ENCODE peak calls at places on chromosomes 4 and X, in nine cellular contexts. One of them, this sample, is unnamed.

GRCh38 chr4:101158136-101158485 is 189.2 kb downstream of the PPP3CA start:
- DNase-seq in adrenal gland: no peak
- DNase-seq in heart right ventricle: no peak
- DNase-seq in fibroblast of pulmonary artery: no peak
- DNase-seq in fibroblast of villous mesenchyme: no peak
- DNase-seq in ascending aorta: no peak
- DNase-seq in CD8-positive, alpha-beta T cell: no peak
- DNase-seq in suprapubic skin: no peak
- DNase-seq in transverse colon: no peak
- DNase-seq in this sample: peak; percentile 34

GRCh38 chr4:67380154-67380553 is 165.1 kb downstream of the CENPC start:
- DNase-seq in adrenal gland: no peak
- DNase-seq in heart right ventricle: no peak
- DNase-seq in fibroblast of pulmonary artery: no peak
- DNase-seq in fibroblast of villous mesenchyme: no peak
- DNase-seq in ascending aorta: no peak
- DNase-seq in CD8-positive, alpha-beta T cell: no peak
- DNase-seq in suprapubic skin: no peak
- DNase-seq in transverse colon: no peak
- DNase-seq in this sample: no peak

GRCh38 chr4:48296330-48296729 is 26.7 kb upstream of the TEC start:
- DNase-seq in adrenal gland: no peak
- DNase-seq in heart right ventricle: no peak
- DNase-seq in fibroblast of pulmonary artery: no peak
- DNase-seq in fibroblast of villous mesenchyme: no peak
- DNase-seq in ascending aorta: no peak
- DNase-seq in CD8-positive, alpha-beta T cell: no peak
- DNase-seq in suprapubic skin: no peak
- DNase-seq in transverse colon: no peak
- DNase-seq in this sample: no peak

GRCh38 chr4:144591401-144591800 is 54.6 kb upstream of the HHIP start:
- DNase-seq in adrenal gland: no peak
- DNase-seq in heart right ventricle: no peak
- DNase-seq in fibroblast of pulmonary artery: peak; percentile 93
- DNase-seq in fibroblast of villous mesenchyme: peak; percentile 88
- DNase-seq in ascending aorta: no peak
- DNase-seq in CD8-positive, alpha-beta T cell: no peak
- DNase-seq in suprapubic skin: no peak
- DNase-seq in transverse colon: peak; percentile 61
- DNase-seq in this sample: peak; percentile 62

GRCh38 chrX:109472939-109473713 is 8.8 kb downstream of the GUCY2F start:
- DNase-seq in adrenal gland: peak; percentile 27
- DNase-seq in heart right ventricle: peak; percentile 2
- DNase-seq in fibroblast of pulmonary artery: peak; percentile 81
- DNase-seq in fibroblast of villous mesenchyme: peak; percentile 1
- DNase-seq in ascending aorta: no peak
- DNase-seq in CD8-positive, alpha-beta T cell: no peak
- DNase-seq in suprapubic skin: no peak
- DNase-seq in transverse colon: no peak
- DNase-seq in this sample: peak; percentile 19

GRCh38 chr4:57184378-57185031 is 74.3 kb upstream of the IGFBP7 start:
- DNase-seq in adrenal gland: no peak
- DNase-seq in heart right ventricle: no peak
- DNase-seq in fibroblast of pulmonary artery: no peak
- DNase-seq in fibroblast of villous mesenchyme: no peak
- DNase-seq in ascending aorta: no peak
- DNase-seq in CD8-positive, alpha-beta T cell: no peak
- DNase-seq in suprapubic skin: no peak
- DNase-seq in transverse colon: no peak
- DNase-seq in this sample: no peak

GRCh38 chr4:139560396-139561084 is 4.5 kb upstream of the SETD7 start:
- DNase-seq in adrenal gland: peak; percentile 57
- DNase-seq in heart right ventricle: no peak
- DNase-seq in fibroblast of pulmonary artery: peak; percentile 50
- DNase-seq in fibroblast of villous mesenchyme: no peak
- DNase-seq in ascending aorta: no peak
- DNase-seq in CD8-positive, alpha-beta T cell: no peak
- DNase-seq in suprapubic skin: no peak
- DNase-seq in transverse colon: no peak
- DNase-seq in this sample: no peak

GRCh38 chr4:107931775-107932321 is 499 bp downstream of the CYP2U1 start:
- DNase-seq in adrenal gland: no peak
- DNase-seq in heart right ventricle: peak; percentile 9
- DNase-seq in fibroblast of pulmonary artery: no peak
- DNase-seq in fibroblast of villous mesenchyme: no peak
- DNase-seq in ascending aorta: no peak
- DNase-seq in CD8-positive, alpha-beta T cell: peak; percentile 28
- DNase-seq in suprapubic skin: peak; percentile 75
- DNase-seq in transverse colon: no peak
- DNase-seq in this sample: no peak

GRCh38 chrX:96372313-96373046 is 312.2 kb upstream of the DIAPH2 start:
- DNase-seq in adrenal gland: no peak
- DNase-seq in heart right ventricle: no peak
- DNase-seq in fibroblast of pulmonary artery: peak; percentile 79
- DNase-seq in fibroblast of villous mesenchyme: peak; percentile 60
- DNase-seq in ascending aorta: no peak
- DNase-seq in CD8-positive, alpha-beta T cell: no peak
- DNase-seq in suprapubic skin: no peak
- DNase-seq in transverse colon: no peak
- DNase-seq in this sample: peak; percentile 61

GRCh38 chr4:83364312-83364711 is 29.7 kb upstream of the HPSE start:
- DNase-seq in adrenal gland: no peak
- DNase-seq in heart right ventricle: no peak
- DNase-seq in fibroblast of pulmonary artery: no peak
- DNase-seq in fibroblast of villous mesenchyme: no peak
- DNase-seq in ascending aorta: no peak
- DNase-seq in CD8-positive, alpha-beta T cell: no peak
- DNase-seq in suprapubic skin: no peak
- DNase-seq in transverse colon: no peak
- DNase-seq in this sample: peak; percentile 13

GRCh38 chrX:63713510-63713909 is 71.5 kb downstream of the ARHGEF9 start:
- DNase-seq in adrenal gland: no peak
- DNase-seq in heart right ventricle: peak; percentile 49
- DNase-seq in fibroblast of pulmonary artery: peak; percentile 42
- DNase-seq in fibroblast of villous mesenchyme: no peak
- DNase-seq in ascending aorta: no peak
- DNase-seq in CD8-positive, alpha-beta T cell: no peak
- DNase-seq in suprapubic skin: no peak
- DNase-seq in transverse colon: no peak
- DNase-seq in this sample: peak; percentile 7

GRCh38 chr4:148800943-148801342 is 358.7 kb upstream of the NR3C2 start:
- DNase-seq in adrenal gland: no peak
- DNase-seq in heart right ventricle: no peak
- DNase-seq in fibroblast of pulmonary artery: no peak
- DNase-seq in fibroblast of villous mesenchyme: peak; percentile 3
- DNase-seq in ascending aorta: no peak
- DNase-seq in CD8-positive, alpha-beta T cell: no peak
- DNase-seq in suprapubic skin: no peak
- DNase-seq in transverse colon: no peak
- DNase-seq in this sample: no peak

GRCh38 chr4:13860126-13860525 is 232.6 kb upstream of the BOD1L1 start:
- DNase-seq in adrenal gland: no peak
- DNase-seq in heart right ventricle: no peak
- DNase-seq in fibroblast of pulmonary artery: peak; percentile 12
- DNase-seq in fibroblast of villous mesenchyme: no peak
- DNase-seq in ascending aorta: no peak
- DNase-seq in CD8-positive, alpha-beta T cell: no peak
- DNase-seq in suprapubic skin: no peak
- DNase-seq in transverse colon: no peak
- DNase-seq in this sample: no peak

GRCh38 chrX:41314204-41314603 is 19.8 kb upstream of the DDX3X start:
- DNase-seq in adrenal gland: no peak
- DNase-seq in heart right ventricle: no peak
- DNase-seq in fibroblast of pulmonary artery: no peak
- DNase-seq in fibroblast of villous mesenchyme: no peak
- DNase-seq in ascending aorta: no peak
- DNase-seq in CD8-positive, alpha-beta T cell: no peak
- DNase-seq in suprapubic skin: no peak
- DNase-seq in transverse colon: no peak
- DNase-seq in this sample: no peak

GRCh38 chr4:38745881-38746280 is 36.9 kb downstream of the TLR10 start:
- DNase-seq in adrenal gland: no peak
- DNase-seq in heart right ventricle: no peak
- DNase-seq in fibroblast of pulmonary artery: no peak
- DNase-seq in fibroblast of villous mesenchyme: no peak
- DNase-seq in ascending aorta: no peak
- DNase-seq in CD8-positive, alpha-beta T cell: no peak
- DNase-seq in suprapubic skin: no peak
- DNase-seq in transverse colon: no peak
- DNase-seq in this sample: no peak

GRCh38 chrX:135982860-135983259 is 2.4 kb upstream of the SLC9A6 start:
- DNase-seq in adrenal gland: no peak
- DNase-seq in heart right ventricle: no peak
- DNase-seq in fibroblast of pulmonary artery: peak; percentile 3
- DNase-seq in fibroblast of villous mesenchyme: no peak
- DNase-seq in ascending aorta: no peak
- DNase-seq in CD8-positive, alpha-beta T cell: no peak
- DNase-seq in suprapubic skin: no peak
- DNase-seq in transverse colon: no peak
- DNase-seq in this sample: no peak

GRCh38 chrX:1468250-1468772 is 15.6 kb upstream of the ASMTL start:
- DNase-seq in adrenal gland: no peak
- DNase-seq in heart right ventricle: peak; percentile 3
- DNase-seq in fibroblast of pulmonary artery: peak; percentile 9
- DNase-seq in fibroblast of villous mesenchyme: no peak
- DNase-seq in ascending aorta: no peak
- DNase-seq in CD8-positive, alpha-beta T cell: peak; percentile 84
- DNase-seq in suprapubic skin: peak; percentile 73
- DNase-seq in transverse colon: peak; percentile 71
- DNase-seq in this sample: peak; percentile 59

GRCh38 chr4:16818005-16818404 is 80.4 kb downstream of the LDB2 start:
- DNase-seq in adrenal gland: no peak
- DNase-seq in heart right ventricle: no peak
- DNase-seq in fibroblast of pulmonary artery: no peak
- DNase-seq in fibroblast of villous mesenchyme: no peak
- DNase-seq in ascending aorta: no peak
- DNase-seq in CD8-positive, alpha-beta T cell: no peak
- DNase-seq in suprapubic skin: no peak
- DNase-seq in transverse colon: no peak
- DNase-seq in this sample: no peak

GRCh38 chr4:16824278-16824806 is 74.1 kb downstream of the LDB2 start:
- DNase-seq in adrenal gland: no peak
- DNase-seq in heart right ventricle: no peak
- DNase-seq in fibroblast of pulmonary artery: no peak
- DNase-seq in fibroblast of villous mesenchyme: no peak
- DNase-seq in ascending aorta: no peak
- DNase-seq in CD8-positive, alpha-beta T cell: no peak
- DNase-seq in suprapubic skin: no peak
- DNase-seq in transverse colon: no peak
- DNase-seq in this sample: no peak

GRCh38 chr4:16820304-16820703 is 78.1 kb downstream of the LDB2 start:
- DNase-seq in adrenal gland: peak; percentile 28
- DNase-seq in heart right ventricle: peak; percentile 45
- DNase-seq in fibroblast of pulmonary artery: peak; percentile 55
- DNase-seq in fibroblast of villous mesenchyme: no peak
- DNase-seq in ascending aorta: no peak
- DNase-seq in CD8-positive, alpha-beta T cell: no peak
- DNase-seq in suprapubic skin: no peak
- DNase-seq in transverse colon: no peak
- DNase-seq in this sample: no peak

DNA sequence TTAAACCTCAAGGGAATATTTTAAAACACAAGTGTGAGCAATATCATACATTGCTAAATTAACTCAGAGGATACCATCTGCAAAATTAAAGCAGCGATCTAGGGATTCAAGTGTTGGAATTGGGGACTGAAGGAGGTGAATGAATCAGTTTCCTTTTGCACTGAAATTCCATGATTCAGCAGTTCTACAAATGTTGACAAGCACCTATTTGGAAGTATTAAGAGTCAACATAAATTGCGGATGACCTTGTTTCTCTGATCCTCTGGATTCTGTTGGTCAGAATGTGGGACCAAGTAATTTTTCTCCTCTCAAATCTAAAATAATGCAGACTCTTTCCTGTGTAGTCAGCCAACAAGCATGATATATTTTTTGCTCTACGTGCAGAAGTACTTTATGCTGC is 78.8 kb downstream of the LDB2 start:
- DNase-seq in adrenal gland: no peak
- DNase-seq in heart right ventricle: no peak
- DNase-seq in fibroblast of pulmonary artery: peak; percentile 15
- DNase-seq in fibroblast of villous mesenchyme: no peak
- DNase-seq in ascending aorta: no peak
- DNase-seq in CD8-positive, alpha-beta T cell: no peak
- DNase-seq in suprapubic skin: no peak
- DNase-seq in transverse colon: no peak
- DNase-seq in this sample: no peak
- TF ChIP-seq CTCF in adrenal gland: no peak
- TF ChIP-seq CTCF in heart right ventricle: no peak
- TF ChIP-seq CTCF in fibroblast of pulmonary artery: no peak
- TF ChIP-seq CTCF in fibroblast of villous mesenchyme: no peak
- TF ChIP-seq CTCF in ascending aorta: no peak
- TF ChIP-seq CTCF in CD8-positive, alpha-beta T cell: no peak
- TF ChIP-seq CTCF in suprapubic skin: no peak
- TF ChIP-seq CTCF in transverse colon: no peak
- TF ChIP-seq CTCF in this sample: no peak

GRCh38 chr4:134762053-134762452 is 560.5 kb upstream of the PABPC4L start:
- DNase-seq in adrenal gland: no peak
- DNase-seq in heart right ventricle: no peak
- DNase-seq in fibroblast of pulmonary artery: no peak
- DNase-seq in fibroblast of villous mesenchyme: no peak
- DNase-seq in ascending aorta: no peak
- DNase-seq in CD8-positive, alpha-beta T cell: no peak
- DNase-seq in suprapubic skin: no peak
- DNase-seq in transverse colon: no peak
- DNase-seq in this sample: no peak
- TF ChIP-seq CTCF in adrenal gland: no peak
- TF ChIP-seq CTCF in heart right ventricle: no peak
- TF ChIP-seq CTCF in fibroblast of pulmonary artery: no peak
- TF ChIP-seq CTCF in fibroblast of villous mesenchyme: peak; percentile 5
- TF ChIP-seq CTCF in ascending aorta: no peak
- TF ChIP-seq CTCF in CD8-positive, alpha-beta T cell: no peak
- TF ChIP-seq CTCF in suprapubic skin: no peak
- TF ChIP-seq CTCF in transverse colon: no peak
- TF ChIP-seq CTCF in this sample: peak; percentile 17

GRCh38 chr4:167020410-167020809 is 213.9 kb downstream of the SPOCK3 start:
- DNase-seq in adrenal gland: no peak
- DNase-seq in heart right ventricle: no peak
- DNase-seq in fibroblast of pulmonary artery: peak; percentile 23
- DNase-seq in fibroblast of villous mesenchyme: peak; percentile 2
- DNase-seq in ascending aorta: no peak
- DNase-seq in CD8-positive, alpha-beta T cell: no peak
- DNase-seq in suprapubic skin: no peak
- DNase-seq in transverse colon: no peak
- DNase-seq in this sample: no peak
- TF ChIP-seq CTCF in adrenal gland: no peak
- TF ChIP-seq CTCF in heart right ventricle: no peak
- TF ChIP-seq CTCF in fibroblast of pulmonary artery: peak; percentile 41
- TF ChIP-seq CTCF in fibroblast of villous mesenchyme: peak; percentile 17
- TF ChIP-seq CTCF in ascending aorta: no peak
- TF ChIP-seq CTCF in CD8-positive, alpha-beta T cell: no peak
- TF ChIP-seq CTCF in suprapubic skin: no peak
- TF ChIP-seq CTCF in transverse colon: no peak
- TF ChIP-seq CTCF in this sample: peak; percentile 26

DNA sequence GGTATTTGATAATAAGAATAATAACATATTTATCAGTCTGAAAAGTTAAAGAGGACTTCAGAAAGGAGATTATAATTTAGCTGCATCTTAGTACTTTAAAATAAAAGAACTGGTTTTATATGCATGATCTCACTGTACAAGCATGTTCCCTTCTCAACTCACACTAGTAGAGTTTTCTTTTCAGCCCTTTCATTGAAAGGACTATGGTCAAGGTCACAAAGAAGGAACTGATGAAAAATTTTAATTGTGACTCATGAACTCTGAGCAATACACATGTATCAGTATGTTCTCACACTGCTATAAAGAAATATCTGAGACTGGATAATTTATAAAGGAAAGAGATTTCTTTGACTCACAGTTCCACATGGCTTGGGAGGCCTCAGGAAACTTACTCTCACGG is 73.7 kb upstream of the NDST4 start:
- DNase-seq in adrenal gland: no peak
- DNase-seq in heart right ventricle: no peak
- DNase-seq in fibroblast of pulmonary artery: no peak
- DNase-seq in fibroblast of villous mesenchyme: no peak
- DNase-seq in ascending aorta: no peak
- DNase-seq in CD8-positive, alpha-beta T cell: no peak
- DNase-seq in suprapubic skin: no peak
- DNase-seq in transverse colon: no peak
- DNase-seq in this sample: no peak
- TF ChIP-seq CTCF in adrenal gland: no peak
- TF ChIP-seq CTCF in heart right ventricle: no peak
- TF ChIP-seq CTCF in fibroblast of pulmonary artery: no peak
- TF ChIP-seq CTCF in fibroblast of villous mesenchyme: no peak
- TF ChIP-seq CTCF in ascending aorta: no peak
- TF ChIP-seq CTCF in CD8-positive, alpha-beta T cell: no peak
- TF ChIP-seq CTCF in suprapubic skin: no peak
- TF ChIP-seq CTCF in transverse colon: no peak
- TF ChIP-seq CTCF in this sample: no peak